ENCODE peak calls at places on chromosomes 12 and 14, in four cellular contexts. V is tibial nerve, Q is stomach, A is A549. X is an unnamed sample.
A peak's percentile ranks its signal among the peaks of the same experiment; 100 is the strongest.

GRCh38 chr14:55968741-55969140 is 149.5 kb upstream of the PELI2 start:
- DNase-seq in Q (peak; percentile 31), A (no peak), V (no peak), X (no peak)

GRCh38 chr14:102908766-102909455 is 13.6 kb upstream of the AMN start:
- DNase-seq in Q (no peak), V (no peak), A (no peak), X (no peak)

GRCh38 chr12:123973552-123974341 is 732 bp downstream of the ZNF664 start:
- DNase-seq in V (no peak), Q (peak; percentile 52), A (peak; percentile 39), X (peak; percentile 30)

GRCh38 chr12:98185606-98186005 is 329.8 kb upstream of the TMPO start:
- DNase-seq in A (no peak), V (no peak), Q (no peak), X (no peak)

GRCh38 chr14:78448483-78449094 is 278.4 kb downstream of the NRXN3 start:
- DNase-seq in Q (peak; percentile 53), A (peak; percentile 40), V (peak; percentile 12), X (peak; percentile 19)

GRCh38 chr14:45743884-45744283 is 490.9 kb upstream of the MIS18BP1 start:
- DNase-seq in Q (no peak), A (no peak), V (no peak), X (no peak)

GRCh38 chr14:106210650-106211049 is 684.3 kb downstream of the TMEM121 start:
- DNase-seq in A (no peak), V (no peak), Q (no peak), X (no peak)

GRCh38 chr14:76784881-76785280 is 23.6 kb downstream of the VASH1 start:
- DNase-seq in V (peak; percentile 84), Q (peak; percentile 63), A (peak; percentile 78), X (peak; percentile 80)

GRCh38 chr12:2053675-2054070 is 886 bp downstream of the CACNA1C start:
- DNase-seq in Q (no peak), A (no peak), V (no peak), X (peak; percentile 38)

GRCh38 chr14:79229383-79229875 is 981.9 kb downstream of the DIO2 start:
- DNase-seq in A (no peak), Q (no peak), V (no peak), X (no peak)

GRCh38 chr14:37598085-37598972 is 2.9 kb downstream of the TTC6 start:
- DNase-seq in A (no peak), Q (peak; percentile 70), V (no peak), X (no peak)

GRCh38 chr12:26119391-26119981 is 5.4 kb downstream of the BHLHE41 start:
- DNase-seq in A (peak; percentile 79), Q (no peak), V (peak; percentile 54), X (peak; percentile 23)

GRCh38 chr12:105099355-105099754 is 8.2 kb upstream of the WASHC4 start:
- DNase-seq in V (no peak), Q (no peak), A (no peak), X (no peak)

GRCh38 chr14:96962337-96962736 is 165.2 kb downstream of the VRK1 start:
- DNase-seq in A (no peak), Q (no peak), V (no peak), X (no peak)

GRCh38 chr12:8698132-8698829 is 490 bp downstream of the RIMKLB start:
- DNase-seq in A (peak; percentile 60), Q (peak; percentile 62), V (peak; percentile 57), X (peak; percentile 48)

GRCh38 chr12:132522586-132523380 is 32.8 kb downstream of the FBRSL1 start:
- DNase-seq in A (no peak), Q (no peak), V (no peak), X (peak; percentile 87)

GRCh38 chr14:53956427-53957201 is at the start of gene BMP4:
- DNase-seq in A (peak; percentile 59), V (peak; percentile 62), Q (peak; percentile 76), X (no peak)
- TF ChIP-seq POLR2A in A (peak; percentile 38), V (peak; percentile 57), Q (no peak), X (peak; percentile 52)

GRCh38 chr12:12334710-12335040 is 15.4 kb downstream of the MANSC1 start:
- DNase-seq in Q (peak; percentile 10), A (no peak), V (no peak), X (no peak)
- TF ChIP-seq POLR2A in Q (no peak), A (no peak), V (no peak), X (no peak)

GRCh38 chr14:72892879-72893635 is 844 bp downstream of the DPF3 start:
- DNase-seq in Q (no peak), A (no peak), V (no peak), X (peak; percentile 33)

GRCh38 chr14:72894323-72894622 is 372 bp upstream of the DPF3 start:
- DNase-seq in Q (no peak), A (no peak), V (no peak), X (no peak)

GRCh38 chr14:72894623-72895378 is 900 bp upstream of the DPF3 start:
- DNase-seq in Q (no peak), A (no peak), V (no peak), X (peak; percentile 52)

GRCh38 chr14:72892103-72892878 is 1.6 kb downstream of the DPF3 start:
- DNase-seq in V (no peak), Q (no peak), A (no peak), X (peak; percentile 50)

DNA sequence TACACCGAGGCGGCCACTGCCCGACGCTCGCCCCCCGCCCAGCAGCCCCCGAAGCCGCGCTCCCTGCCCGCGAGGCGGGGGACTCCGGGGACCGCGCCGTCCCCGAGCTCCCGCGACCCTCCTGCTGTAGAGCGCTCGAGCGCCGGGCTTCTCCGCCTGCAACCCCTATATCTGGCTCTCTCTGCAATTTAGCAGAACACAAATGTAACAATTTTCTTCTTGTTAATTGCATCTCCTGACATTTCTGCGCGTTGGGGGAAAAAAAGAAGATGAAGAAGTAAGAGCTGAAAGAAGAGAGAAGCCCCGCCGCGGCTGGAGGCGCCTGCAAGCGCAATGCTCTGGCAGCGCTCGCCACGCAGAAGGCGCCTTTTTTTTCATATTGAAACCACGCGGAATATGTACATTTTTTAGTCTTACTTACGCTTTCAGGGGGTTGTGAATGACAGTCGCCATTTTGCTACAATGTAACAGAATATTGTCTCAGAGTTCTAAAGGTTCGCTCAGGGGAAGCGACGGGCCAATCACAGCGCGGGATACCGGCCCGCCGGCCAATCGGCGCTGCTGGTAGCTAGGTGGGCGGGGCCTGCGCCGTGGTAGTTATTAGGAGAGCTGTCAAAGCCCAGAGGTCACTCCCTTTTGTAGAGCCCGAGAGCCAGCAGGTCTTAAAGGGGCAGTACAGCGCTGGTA is at the start of gene DPF3:
- DNase-seq in Q (peak; percentile 97), V (peak; percentile 97), A (peak; percentile 90), X (peak; percentile 98)
- TF ChIP-seq POLR2A in Q (no peak), V (peak; percentile 65), A (no peak), X (peak; percentile 46)

GRCh38 chr12:110352401-110352800 is 51.1 kb downstream of the ANAPC7 start:
- DNase-seq in A (no peak), V (no peak), Q (no peak), X (no peak)

GRCh38 chr12:110349521-110350151 is 53.9 kb downstream of the ANAPC7 start:
- DNase-seq in Q (no peak), A (no peak), V (no peak), X (no peak)

GRCh38 chr12:110349096-110349495 is 54.4 kb downstream of the ANAPC7 start:
- DNase-seq in V (no peak), A (no peak), Q (no peak), X (no peak)

GRCh38 chr12:110353211-110353965 is 50.1 kb downstream of the ANAPC7 start:
- DNase-seq in A (no peak), Q (no peak), V (no peak), X (no peak)

DNA sequence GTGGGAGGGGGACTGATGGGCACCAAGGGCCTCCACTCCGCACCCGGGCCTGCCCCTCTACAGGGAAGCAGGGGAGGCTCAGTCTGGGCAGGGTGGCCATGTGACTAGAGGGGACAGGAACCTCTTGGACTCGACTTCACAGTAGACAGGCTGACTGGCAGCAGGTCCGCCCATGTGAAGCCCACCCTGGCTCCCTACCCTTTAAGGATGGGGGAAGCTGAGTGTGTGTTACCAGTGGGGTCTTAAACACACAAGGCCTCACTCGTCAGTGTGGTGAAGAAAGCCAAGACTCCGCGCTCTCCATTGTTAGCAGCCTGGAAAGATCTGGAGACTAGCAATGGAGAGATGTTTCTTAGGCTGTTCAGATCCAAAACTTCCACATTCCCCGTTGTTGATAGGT is 52.4 kb downstream of the ANAPC7 start:
- DNase-seq in V (no peak), A (no peak), Q (no peak), X (no peak)
- TF ChIP-seq POLR2A in V (no peak), A (no peak), Q (no peak), X (no peak)

DNA sequence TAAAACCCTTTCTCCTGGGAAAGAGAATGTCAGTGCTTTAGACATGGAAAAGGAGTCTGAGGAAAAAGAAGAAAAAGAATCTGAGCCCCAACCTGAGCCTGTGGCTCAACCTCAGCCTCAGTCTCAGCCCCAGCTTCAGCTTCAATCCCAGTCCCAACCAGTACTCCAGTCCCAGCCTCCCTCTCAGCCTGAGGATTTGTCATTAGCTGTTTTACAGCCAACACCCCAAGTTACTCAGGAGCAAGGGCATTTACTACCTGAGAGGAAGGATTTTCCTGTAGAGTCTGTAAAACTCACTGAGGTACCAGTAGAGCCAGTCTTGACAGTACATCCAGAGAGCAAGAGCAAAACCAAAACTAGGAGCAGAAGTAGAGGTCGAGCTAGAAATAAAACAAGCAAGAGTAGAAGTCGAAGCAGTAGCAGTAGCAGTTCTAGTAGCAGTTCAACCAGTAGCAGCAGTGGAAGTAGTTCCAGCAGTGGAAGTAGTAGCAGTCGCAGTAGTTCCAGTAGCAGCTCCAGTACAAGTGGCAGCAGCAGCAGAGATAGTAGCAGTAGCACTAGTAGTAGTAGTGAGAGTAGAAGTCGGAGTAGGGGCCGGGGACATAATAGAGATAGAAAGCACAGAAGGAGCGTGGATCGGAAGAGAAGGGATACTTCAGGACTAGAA is 6.1 kb downstream of the PNN start:
- DNase-seq in A (no peak), Q (no peak), V (no peak), X (no peak)
- TF ChIP-seq POLR2A in A (no peak), Q (no peak), V (no peak), X (no peak)

DNA sequence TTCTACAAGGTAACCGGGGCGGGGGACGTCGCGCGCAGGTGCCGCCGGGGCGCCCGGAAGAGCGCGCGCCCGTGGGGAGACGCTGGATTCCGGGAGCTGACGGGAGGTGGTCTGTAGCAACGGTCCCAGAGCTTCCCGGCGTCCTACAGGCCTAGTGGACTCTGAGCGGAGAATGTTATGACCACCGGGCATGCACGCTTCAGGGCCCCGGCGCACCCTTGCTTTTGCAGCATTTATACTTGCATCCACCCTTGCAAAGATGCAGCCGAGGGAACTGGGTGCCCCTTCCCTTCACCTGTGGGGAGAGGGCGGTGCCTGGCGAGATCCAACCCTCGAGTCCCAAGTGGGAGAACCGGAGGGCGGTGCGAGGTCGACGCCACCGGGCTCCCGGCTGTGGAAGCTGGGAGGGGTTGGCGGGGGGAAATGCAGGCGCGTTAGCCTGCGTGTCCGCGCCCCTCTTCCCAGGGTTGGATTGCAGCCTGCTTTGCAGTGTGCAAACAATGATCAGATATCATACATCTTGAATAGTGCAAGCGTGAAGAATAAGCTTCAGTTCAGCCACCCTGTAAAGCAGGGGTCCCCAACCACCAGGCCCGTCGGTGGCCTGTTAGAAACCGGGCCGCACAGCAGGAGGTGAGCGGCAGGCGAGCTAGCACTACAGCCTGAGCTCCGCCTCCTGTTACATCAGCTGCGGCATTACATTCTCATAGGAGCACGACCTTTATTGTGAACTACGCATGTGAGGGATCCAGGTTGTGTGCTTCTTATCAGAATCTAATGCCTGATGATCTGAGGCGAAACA is 576 bp downstream of the ERP29 start:
- DNase-seq in A (peak; percentile 89), Q (peak; percentile 73), V (no peak), X (peak; percentile 34)
- TF ChIP-seq POLR2A in A (peak; percentile 55), Q (peak; percentile 22), V (no peak), X (peak; percentile 37)